ENCODE peak calls at places on chromosomes 6 and 20, in six cellular contexts. One of them, this sample, is unnamed.

GRCh38 chr6:47407295-47408281 is 70.0 kb upstream of the CD2AP start:
- DNase-seq in heart right ventricle: no peak
- DNase-seq in left ventricle myocardium inferior: no peak
- DNase-seq in transverse colon: no peak
- DNase-seq in foreskin keratinocyte: peak
- DNase-seq in fibroblast of lung: peak
- DNase-seq in this sample: peak

GRCh38 chr6:45780523-45780922 is 235.1 kb downstream of the CLIC5 start:
- DNase-seq in heart right ventricle: no peak
- DNase-seq in left ventricle myocardium inferior: no peak
- DNase-seq in transverse colon: no peak
- DNase-seq in foreskin keratinocyte: no peak
- DNase-seq in fibroblast of lung: no peak
- DNase-seq in this sample: no peak

GRCh38 chr20:2379511-2380229 is 1.0 kb upstream of the TGM6 start:
- DNase-seq in heart right ventricle: no peak
- DNase-seq in left ventricle myocardium inferior: no peak
- DNase-seq in transverse colon: no peak
- DNase-seq in foreskin keratinocyte: no peak
- DNase-seq in fibroblast of lung: no peak
- DNase-seq in this sample: no peak

GRCh38 chr6:142926494-142927273 is 18.3 kb downstream of the HIVEP2 start:
- DNase-seq in heart right ventricle: peak
- DNase-seq in left ventricle myocardium inferior: peak
- DNase-seq in transverse colon: peak
- DNase-seq in foreskin keratinocyte: peak
- DNase-seq in fibroblast of lung: peak
- DNase-seq in this sample: peak

GRCh38 chr6:156068870-156069269 is 613.2 kb upstream of the NOX3 start:
- DNase-seq in heart right ventricle: no peak
- DNase-seq in left ventricle myocardium inferior: no peak
- DNase-seq in transverse colon: no peak
- DNase-seq in foreskin keratinocyte: no peak
- DNase-seq in fibroblast of lung: no peak
- DNase-seq in this sample: no peak

GRCh38 chr20:43662943-43663655 is 3.8 kb upstream of the MYBL2 start:
- DNase-seq in heart right ventricle: no peak
- DNase-seq in left ventricle myocardium inferior: no peak
- DNase-seq in transverse colon: peak
- DNase-seq in foreskin keratinocyte: peak
- DNase-seq in fibroblast of lung: no peak
- DNase-seq in this sample: peak

GRCh38 chr6:77650098-77650663 is 2.7 kb upstream of the MEI4 start:
- DNase-seq in heart right ventricle: peak
- DNase-seq in left ventricle myocardium inferior: peak
- DNase-seq in transverse colon: peak
- DNase-seq in foreskin keratinocyte: no peak
- DNase-seq in fibroblast of lung: peak
- DNase-seq in this sample: no peak

GRCh38 chr6:116392158-116393032 is 21.6 kb downstream of the DSE start:
- DNase-seq in heart right ventricle: no peak
- DNase-seq in left ventricle myocardium inferior: no peak
- DNase-seq in transverse colon: no peak
- DNase-seq in foreskin keratinocyte: peak
- DNase-seq in fibroblast of lung: peak
- DNase-seq in this sample: no peak

GRCh38 chr6:17877196-17877889 is 110.1 kb downstream of the KIF13A start:
- DNase-seq in heart right ventricle: no peak
- DNase-seq in left ventricle myocardium inferior: no peak
- DNase-seq in transverse colon: no peak
- DNase-seq in foreskin keratinocyte: peak
- DNase-seq in fibroblast of lung: peak
- DNase-seq in this sample: no peak

GRCh38 chr6:153214439-153214838 is 83.4 kb upstream of the RGS17 start:
- DNase-seq in heart right ventricle: no peak
- DNase-seq in left ventricle myocardium inferior: no peak
- DNase-seq in transverse colon: no peak
- DNase-seq in foreskin keratinocyte: no peak
- DNase-seq in fibroblast of lung: no peak
- DNase-seq in this sample: no peak

DNA sequence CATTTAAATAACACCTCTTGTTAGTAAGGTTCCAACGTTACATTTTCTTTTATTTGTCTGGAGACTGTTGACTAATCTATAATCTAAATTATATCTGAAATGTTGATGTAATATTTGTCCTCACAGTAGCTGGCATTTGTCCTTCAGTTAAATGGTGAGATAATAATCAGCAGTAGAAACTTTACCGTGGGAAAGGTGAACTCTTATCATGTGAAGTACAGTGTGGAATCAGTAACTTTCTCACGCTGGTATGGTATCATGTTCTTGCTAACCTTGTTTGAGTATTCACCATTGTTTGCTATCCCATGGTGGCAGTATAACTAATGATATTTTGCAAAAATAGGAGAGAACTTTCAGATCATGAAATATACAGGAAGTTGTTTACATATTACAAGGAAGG is 4.7 kb downstream of the GMNN start:
- DNase-seq in heart right ventricle: no peak
- DNase-seq in left ventricle myocardium inferior: no peak
- DNase-seq in transverse colon: no peak
- DNase-seq in foreskin keratinocyte: no peak
- DNase-seq in fibroblast of lung: no peak
- DNase-seq in this sample: no peak
- TF ChIP-seq CTCF in heart right ventricle: no peak
- TF ChIP-seq CTCF in left ventricle myocardium inferior: no peak
- TF ChIP-seq CTCF in transverse colon: no peak
- TF ChIP-seq CTCF in foreskin keratinocyte: no peak
- TF ChIP-seq CTCF in fibroblast of lung: no peak
- TF ChIP-seq CTCF in this sample: no peak

DNA sequence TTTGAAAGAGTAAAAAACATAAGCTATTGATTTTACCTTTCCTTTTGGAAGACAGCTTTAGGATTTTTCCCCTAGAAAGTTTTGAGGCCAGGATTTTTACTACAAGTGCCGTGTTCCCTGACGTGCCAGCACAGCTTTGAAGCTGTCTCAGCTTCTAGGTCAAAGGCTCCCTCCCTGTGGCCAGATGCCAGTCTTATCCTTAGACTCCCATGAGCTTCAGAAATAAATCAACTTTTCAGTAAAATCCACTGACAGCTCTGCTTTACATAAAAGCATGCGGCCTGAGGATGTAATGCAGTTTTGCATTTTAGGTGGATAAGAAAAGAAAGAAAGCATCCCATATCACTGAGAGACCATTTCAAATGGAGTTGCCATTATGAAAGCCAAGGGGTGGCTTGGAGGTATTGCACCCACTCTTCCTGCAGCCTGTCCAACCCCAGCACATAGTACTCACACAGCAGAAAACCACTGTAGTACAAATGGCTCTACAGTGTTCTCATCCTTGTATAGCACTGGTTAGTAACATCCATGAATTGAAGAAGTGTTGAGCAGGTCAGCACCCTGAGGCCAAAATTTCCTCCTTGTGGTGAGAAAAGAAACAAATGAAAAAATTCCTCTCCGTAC is 15.2 kb upstream of the ATXN1 start:
- DNase-seq in heart right ventricle: no peak
- DNase-seq in left ventricle myocardium inferior: no peak
- DNase-seq in transverse colon: no peak
- DNase-seq in foreskin keratinocyte: no peak
- DNase-seq in fibroblast of lung: no peak
- DNase-seq in this sample: no peak
- TF ChIP-seq CTCF in heart right ventricle: no peak
- TF ChIP-seq CTCF in left ventricle myocardium inferior: peak
- TF ChIP-seq CTCF in transverse colon: no peak
- TF ChIP-seq CTCF in foreskin keratinocyte: peak
- TF ChIP-seq CTCF in fibroblast of lung: peak
- TF ChIP-seq CTCF in this sample: peak

GRCh38 chr6:81465859-81466258 is 286.6 kb downstream of the TENT5A start:
- DNase-seq in heart right ventricle: no peak
- DNase-seq in left ventricle myocardium inferior: no peak
- DNase-seq in transverse colon: no peak
- DNase-seq in foreskin keratinocyte: peak
- DNase-seq in fibroblast of lung: peak
- DNase-seq in this sample: peak
- TF ChIP-seq CTCF in heart right ventricle: no peak
- TF ChIP-seq CTCF in left ventricle myocardium inferior: peak
- TF ChIP-seq CTCF in transverse colon: peak
- TF ChIP-seq CTCF in foreskin keratinocyte: peak
- TF ChIP-seq CTCF in fibroblast of lung: peak
- TF ChIP-seq CTCF in this sample: peak

DNA sequence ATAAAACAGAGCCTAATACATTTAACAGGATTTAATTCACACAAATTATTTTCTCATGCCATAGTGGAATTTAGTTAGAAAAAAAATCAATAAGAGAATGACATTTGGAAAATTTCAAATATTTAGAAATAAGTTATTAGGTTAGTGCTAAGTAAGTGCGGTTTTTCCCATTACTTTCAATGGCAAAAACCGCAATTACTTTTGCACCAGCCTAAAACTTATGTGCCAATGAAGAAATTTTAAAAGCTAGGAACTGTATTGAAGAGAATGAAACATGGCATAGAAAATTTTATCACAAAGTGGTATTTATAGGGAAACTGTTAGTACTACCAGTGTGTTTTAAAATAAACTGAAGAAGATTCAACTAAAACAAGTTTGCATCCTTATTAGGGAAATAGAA is 228.3 kb upstream of the FKBP1C start:
- DNase-seq in heart right ventricle: no peak
- DNase-seq in left ventricle myocardium inferior: no peak
- DNase-seq in transverse colon: no peak
- DNase-seq in foreskin keratinocyte: no peak
- DNase-seq in fibroblast of lung: no peak
- DNase-seq in this sample: no peak
- TF ChIP-seq CTCF in heart right ventricle: no peak
- TF ChIP-seq CTCF in left ventricle myocardium inferior: no peak
- TF ChIP-seq CTCF in transverse colon: no peak
- TF ChIP-seq CTCF in foreskin keratinocyte: no peak
- TF ChIP-seq CTCF in fibroblast of lung: no peak
- TF ChIP-seq CTCF in this sample: no peak

DNA sequence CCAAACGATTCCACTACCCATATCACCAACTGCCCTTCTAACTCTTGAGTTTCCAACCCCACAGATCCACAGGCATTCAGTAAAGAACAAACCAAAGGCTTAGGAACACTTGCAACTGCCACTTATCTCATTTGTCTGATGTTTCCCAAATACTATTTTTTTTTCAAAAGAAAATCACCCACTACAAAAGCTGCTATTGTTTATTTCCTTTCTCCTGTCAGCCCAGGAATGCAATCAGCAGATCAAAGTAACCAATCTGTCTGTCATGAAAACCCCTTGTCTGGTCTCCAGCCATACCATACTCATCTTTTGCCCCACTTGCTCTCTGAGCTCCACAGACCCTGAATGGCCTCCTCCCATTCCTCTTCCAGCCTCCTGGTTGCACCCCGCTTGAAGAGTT is 8.8 kb upstream of the CST8 start:
- DNase-seq in heart right ventricle: no peak
- DNase-seq in left ventricle myocardium inferior: no peak
- DNase-seq in transverse colon: no peak
- DNase-seq in foreskin keratinocyte: no peak
- DNase-seq in fibroblast of lung: no peak
- DNase-seq in this sample: no peak
- TF ChIP-seq CTCF in heart right ventricle: no peak
- TF ChIP-seq CTCF in left ventricle myocardium inferior: no peak
- TF ChIP-seq CTCF in transverse colon: no peak
- TF ChIP-seq CTCF in foreskin keratinocyte: no peak
- TF ChIP-seq CTCF in fibroblast of lung: no peak
- TF ChIP-seq CTCF in this sample: no peak

DNA sequence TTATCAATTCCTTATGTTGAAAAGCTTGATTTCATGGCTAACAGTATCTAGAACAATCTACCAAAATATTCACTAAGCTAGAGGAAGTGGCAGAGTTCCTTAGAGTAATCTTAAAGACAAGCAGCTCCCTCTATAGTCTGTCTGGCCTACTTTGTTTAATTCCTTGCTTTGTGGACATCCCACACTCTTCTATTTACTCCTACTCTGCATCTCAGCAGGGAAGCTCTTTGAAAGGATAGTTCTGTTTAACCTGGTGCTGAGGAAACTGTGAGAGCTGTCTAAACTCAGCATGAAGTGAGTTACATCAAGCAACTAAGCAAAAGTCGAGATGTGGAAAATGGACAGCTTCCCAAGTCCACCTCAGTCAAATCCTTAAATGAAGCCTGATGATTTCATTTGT is 4.3 kb downstream of the REV3L start:
- DNase-seq in heart right ventricle: no peak
- DNase-seq in left ventricle myocardium inferior: no peak
- DNase-seq in transverse colon: no peak
- DNase-seq in foreskin keratinocyte: peak
- DNase-seq in fibroblast of lung: peak
- DNase-seq in this sample: peak
- TF ChIP-seq CTCF in heart right ventricle: no peak
- TF ChIP-seq CTCF in left ventricle myocardium inferior: peak
- TF ChIP-seq CTCF in transverse colon: peak
- TF ChIP-seq CTCF in foreskin keratinocyte: peak
- TF ChIP-seq CTCF in fibroblast of lung: peak
- TF ChIP-seq CTCF in this sample: peak

DNA sequence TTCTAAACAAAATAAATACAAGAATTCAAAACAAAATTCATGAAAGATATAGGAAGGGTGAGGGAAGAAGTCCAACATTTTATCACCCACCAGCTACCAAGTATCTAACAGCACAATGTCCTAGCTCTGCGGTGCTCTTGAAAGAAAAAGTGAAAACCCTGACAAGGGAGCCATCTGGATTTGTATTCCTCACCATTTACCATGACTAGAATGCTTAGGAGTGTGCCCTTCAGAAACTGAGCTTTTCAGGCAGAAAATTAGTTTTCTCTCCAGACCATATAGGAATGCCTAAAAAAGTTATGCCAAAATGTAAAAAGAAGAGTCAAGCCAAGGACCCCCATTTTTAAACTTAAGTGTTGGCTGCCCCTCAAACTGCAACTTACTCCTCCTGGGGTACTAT is 4.5 kb downstream of the SNX5 start:
- DNase-seq in heart right ventricle: no peak
- DNase-seq in left ventricle myocardium inferior: no peak
- DNase-seq in transverse colon: no peak
- DNase-seq in foreskin keratinocyte: no peak
- DNase-seq in fibroblast of lung: no peak
- DNase-seq in this sample: no peak
- TF ChIP-seq CTCF in heart right ventricle: no peak
- TF ChIP-seq CTCF in left ventricle myocardium inferior: no peak
- TF ChIP-seq CTCF in transverse colon: no peak
- TF ChIP-seq CTCF in foreskin keratinocyte: no peak
- TF ChIP-seq CTCF in fibroblast of lung: no peak
- TF ChIP-seq CTCF in this sample: no peak

GRCh38 chr6:166781331-166781730 is 154.3 kb upstream of the RPS6KA2 start:
- DNase-seq in heart right ventricle: no peak
- DNase-seq in left ventricle myocardium inferior: no peak
- DNase-seq in transverse colon: no peak
- DNase-seq in foreskin keratinocyte: no peak
- DNase-seq in fibroblast of lung: no peak
- DNase-seq in this sample: no peak
- TF ChIP-seq CTCF in heart right ventricle: no peak
- TF ChIP-seq CTCF in left ventricle myocardium inferior: no peak
- TF ChIP-seq CTCF in transverse colon: no peak
- TF ChIP-seq CTCF in foreskin keratinocyte: no peak
- TF ChIP-seq CTCF in fibroblast of lung: no peak
- TF ChIP-seq CTCF in this sample: no peak

GRCh38 chr6:13538084-13538483 is 36.3 kb upstream of the SIRT5 start:
- DNase-seq in heart right ventricle: no peak
- DNase-seq in left ventricle myocardium inferior: no peak
- DNase-seq in transverse colon: no peak
- DNase-seq in foreskin keratinocyte: peak
- DNase-seq in fibroblast of lung: peak
- DNase-seq in this sample: peak
- TF ChIP-seq CTCF in heart right ventricle: peak
- TF ChIP-seq CTCF in left ventricle myocardium inferior: peak
- TF ChIP-seq CTCF in transverse colon: peak
- TF ChIP-seq CTCF in foreskin keratinocyte: peak
- TF ChIP-seq CTCF in fibroblast of lung: peak
- TF ChIP-seq CTCF in this sample: peak